ENCODE peak calls at places on chromosomes 7 and 10, in four cellular contexts. T is lower lobe of right lung; N is CD8-positive, alpha-beta T cell; F is BE2C. P is an unnamed sample. For H3K4me1 and H3K27me3, the result is how much of the 10 kb centered on the place peaks cover.

GRCh38 chr10:72079356-72079755 is 9.0 kb downstream of the SPOCK2 start:
- DNase-seq in F (no peak), T (no peak), N (peak), P (no peak)

GRCh38 chr7:34067406-34067805 is 162.1 kb downstream of the BMPER start:
- DNase-seq in T (no peak), F (no peak), N (no peak), P (no peak)

GRCh38 chr7:141563956-141564623 is 12.9 kb downstream of the AGK start:
- DNase-seq in N (no peak), T (no peak), F (no peak), P (no peak)

GRCh38 chr7:30321992-30322637 is 37.7 kb downstream of the ZNRF2 start:
- DNase-seq in F (no peak), N (peak), T (no peak), P (no peak)

GRCh38 chr7:114102996-114103395 is 184.2 kb upstream of the PPP1R3A start:
- DNase-seq in F (no peak), N (no peak), T (no peak), P (no peak)

GRCh38 chr10:93319096-93319495 is 163.0 kb downstream of the MYOF start:
- DNase-seq in T (no peak), N (no peak), F (no peak), P (no peak)

GRCh38 chr7:155414508-155414907 is 43.4 kb upstream of the EN2 start:
- DNase-seq in T (no peak), N (no peak), F (no peak), P (no peak)

GRCh38 chr7:55050286-55050685 is 31.5 kb downstream of the EGFR start:
- DNase-seq in T (no peak), F (no peak), N (no peak), P (no peak)

GRCh38 chr10:79070611-79071534 is 2.1 kb downstream of the ZMIZ1 start:
- DNase-seq in F (peak), N (no peak), T (peak), P (peak)

GRCh38 chr7:121330053-121330833 is 1.4 kb downstream of the WNT16 start:
- DNase-seq in N (no peak), T (peak), F (no peak), P (no peak)

GRCh38 chr10:101941871-101942270 is 98.3 kb upstream of the KCNIP2 start:
- DNase-seq in F (no peak), T (no peak), N (no peak), P (no peak)

GRCh38 chr10:44017483-44018145 is 367.3 kb downstream of the CXCL12 start:
- DNase-seq in N (no peak), T (no peak), F (no peak), P (no peak)

GRCh38 chr10:113679463-113680171 is at the start of gene CASP7:
- DNase-seq in N (peak), F (peak), T (peak), P (peak)
- TF ChIP-seq CTCF in N (no peak), F (peak), T (no peak), P (peak)

GRCh38 chr10:114632869-114633715 is 25.0 kb downstream of the ABLIM1 start:
- DNase-seq in T (peak), F (no peak), N (no peak), P (peak)

GRCh38 chr10:114631090-114631677 is 26.9 kb downstream of the ABLIM1 start:
- DNase-seq in F (no peak), T (no peak), N (no peak), P (no peak)

GRCh38 chr10:114629824-114630430 is 28.1 kb downstream of the ABLIM1 start:
- DNase-seq in F (no peak), N (no peak), T (no peak), P (no peak)

GRCh38 chr10:114629083-114629823 is 28.8 kb downstream of the ABLIM1 start:
- DNase-seq in N (no peak), T (no peak), F (no peak), P (no peak)

DNA sequence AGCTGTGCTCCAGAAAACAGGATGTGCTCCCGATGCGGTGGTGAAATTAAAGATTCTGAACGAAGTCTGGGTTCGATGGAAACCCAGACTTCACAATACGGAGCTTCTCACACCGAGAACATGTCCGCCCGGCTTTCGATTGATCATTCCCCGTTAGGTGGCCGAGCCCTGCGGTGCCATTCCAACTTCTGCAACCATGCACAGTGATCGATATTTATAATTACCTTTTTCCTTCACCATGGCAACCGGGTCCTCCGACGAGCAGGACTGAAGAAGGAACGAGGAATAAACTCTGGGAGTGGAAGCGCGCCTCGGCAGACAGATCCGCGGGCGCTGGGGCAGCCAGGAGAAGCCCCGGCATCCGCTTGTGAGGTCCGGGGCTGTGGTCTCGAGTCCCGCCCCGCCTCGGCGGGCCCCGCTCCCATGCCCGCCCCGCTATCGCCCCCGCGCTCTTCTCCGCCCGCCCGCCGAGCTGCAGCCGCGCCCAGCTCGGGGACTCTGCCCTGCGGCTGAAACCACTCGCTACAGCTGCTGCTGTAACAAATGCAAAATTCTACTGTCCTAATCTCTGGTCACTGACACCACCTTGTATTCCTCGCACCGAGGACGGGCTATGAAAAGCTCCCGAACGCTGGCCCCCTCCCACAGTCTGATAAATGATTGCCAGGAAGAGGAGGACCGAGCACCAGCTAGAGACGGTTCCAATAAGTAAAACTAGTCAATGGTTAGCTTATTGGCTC is 26.2 kb downstream of the ABLIM1 start:
- DNase-seq in F (peak), N (peak), T (peak), P (peak)
- H3K4me1 ChIP-seq in F (under half), N (under half), T (half or more), P (half or more)

GRCh38 chr10:133230387-133231195 is 574 bp downstream of the UTF1 start:
- DNase-seq in T (peak), F (no peak), N (no peak), P (no peak)
- H3K27me3 ChIP-seq in T (half or more), F (half or more), N (under half), P (under half)

GRCh38 chr10:132239126-132240031 is 52.6 kb downstream of the DPYSL4 start:
- DNase-seq in T (no peak), N (no peak), F (peak), P (no peak)
- TF ChIP-seq CTCF in T (no peak), N (no peak), F (peak), P (no peak)

GRCh38 chr10:63430091-63430998 is 35.4 kb downstream of the JMJD1C start:
- DNase-seq in F (no peak), T (no peak), N (no peak), P (no peak)
- H3K4me1 ChIP-seq in F (under half), T (under half), N (under half), P (under half)